ENCODE peak calls at places on chromosomes 7 and 10, in four cellular contexts. M is psoas muscle; V is CD8-positive, alpha-beta T cell; P is prostate gland. R is an unnamed sample.

GRCh38 chr10:48523820-48524758 is 80.8 kb downstream of the ARHGAP22 start:
- DNase-seq in V (no peak), P (no peak), M (no peak), R (no peak)

GRCh38 chr10:58089739-58090138 is 178.0 kb downstream of the IPMK start:
- DNase-seq in M (no peak), V (no peak), P (no peak), R (no peak)

GRCh38 chr10:31186225-31187010 is 132.6 kb upstream of the ZEB1 start:
- DNase-seq in P (no peak), M (no peak), V (no peak), R (no peak)

GRCh38 chr7:23062452-23062851 is 43.1 kb upstream of the KLHL7 start:
- DNase-seq in M (no peak), P (no peak), V (no peak), R (no peak)

GRCh38 chr10:79320785-79321493 is 26.3 kb upstream of the PPIF start:
- DNase-seq in P (no peak), M (no peak), V (no peak), R (no peak)

GRCh38 chr7:132191418-132191817 is 384.9 kb downstream of the PLXNA4 start:
- DNase-seq in V (no peak), P (peak), M (no peak), R (no peak)

GRCh38 chr7:15581352-15581951 is 19.6 kb upstream of the AGMO start:
- DNase-seq in M (no peak), P (no peak), V (no peak), R (no peak)

GRCh38 chr10:18362892-18363291 is 222.7 kb downstream of the CACNB2 start:
- DNase-seq in P (no peak), M (no peak), V (no peak), R (no peak)

GRCh38 chr7:53387515-53387914 is 352.1 kb downstream of the POM121L12 start:
- DNase-seq in V (no peak), P (no peak), M (no peak), R (no peak)

GRCh38 chr10:33524966-33525365 is 190.5 kb upstream of the NRP1 start:
- DNase-seq in V (no peak), M (no peak), P (no peak), R (no peak)

GRCh38 chr7:977326-978048 is 2.1 kb upstream of the COX19 start:
- DNase-seq in P (peak), M (no peak), V (no peak), R (peak)

GRCh38 chr10:122485670-122486069 is 24.3 kb downstream of the HTRA1 start:
- DNase-seq in M (no peak), P (no peak), V (no peak), R (peak)

GRCh38 chr7:73809454-73810090 is 21.2 kb upstream of the CLDN4 start:
- DNase-seq in P (no peak), M (no peak), V (no peak), R (no peak)

GRCh38 chr10:4407783-4408182 is 418.2 kb upstream of the AKR1E2 start:
- DNase-seq in M (no peak), P (no peak), V (no peak), R (no peak)

GRCh38 chr10:106980711-106981460 is 183.6 kb downstream of the SORCS1 start:
- DNase-seq in P (no peak), V (no peak), M (no peak), R (no peak)

GRCh38 chr10:69061305-69062161 is 26.4 kb upstream of the SRGN start:
- DNase-seq in P (no peak), M (peak), V (no peak), R (no peak)

GRCh38 chr7:155408657-155409586 is 49.0 kb upstream of the EN2 start:
- DNase-seq in V (no peak), M (no peak), P (no peak), R (no peak)

GRCh38 chr7:43077732-43078391 is 34.6 kb upstream of the HECW1 start:
- DNase-seq in P (no peak), V (no peak), M (no peak), R (no peak)

GRCh38 chr10:70747192-70747965 is 37.8 kb downstream of the TBATA start:
- DNase-seq in V (no peak), P (no peak), M (no peak), R (no peak)

GRCh38 chr7:105388373-105389089 is at the start of gene SRPK2:
- DNase-seq in P (peak), V (peak), M (peak), R (peak)

GRCh38 chr7:2645274-2645868 is 13.6 kb downstream of the TTYH3 start:
- DNase-seq in V (no peak), P (no peak), M (no peak), R (no peak)

GRCh38 chr10:18254086-18254485 is 113.9 kb downstream of the CACNB2 start:
- DNase-seq in V (no peak), M (no peak), P (no peak), R (no peak)

GRCh38 chr10:88932539-88933256 is 19.9 kb downstream of the ACTA2 start:
- DNase-seq in V (no peak), M (peak), P (peak), R (peak)

GRCh38 chr7:121530251-121531174 is 134.4 kb upstream of the FAM3C start:
- DNase-seq in V (peak), M (peak), P (no peak), R (no peak)

GRCh38 chr10:132687893-132688579 is 97.9 kb downstream of the NKX6-2 start:
- DNase-seq in V (no peak), P (no peak), M (peak), R (no peak)

GRCh38 chr7:23334482-23335056 is 35.4 kb downstream of the MALSU1 start:
- DNase-seq in V (no peak), M (peak), P (peak), R (no peak)

GRCh38 chr7:27095897-27096755 is at the start of gene HOXA1:
- DNase-seq in V (peak), M (peak), P (peak), R (no peak)

GRCh38 chr7:4809091-4809591 is 33.7 kb downstream of the AP5Z1 start:
- DNase-seq in M (no peak), V (no peak), P (no peak), R (peak)

GRCh38 chr7:156029460-156030007 is 217.3 kb upstream of the SHH start:
- DNase-seq in P (no peak), M (no peak), V (no peak), R (no peak)

GRCh38 chr10:52782554-52782953 is 10.0 kb upstream of the MBL2 start:
- DNase-seq in V (no peak), P (no peak), M (no peak), R (no peak)

GRCh38 chr7:55158541-55158940 is 139.7 kb downstream of the EGFR start:
- DNase-seq in M (no peak), V (no peak), P (no peak), R (no peak)

GRCh38 chr10:12975266-12975665 is 26.2 kb downstream of the CCDC3 start:
- DNase-seq in V (no peak), P (no peak), M (no peak), R (no peak)

GRCh38 chr7:28155019-28155660 is 25.5 kb downstream of the JAZF1 start:
- DNase-seq in V (no peak), P (no peak), M (no peak), R (no peak)

GRCh38 chr7:49081076-49081475 is 156.7 kb downstream of the CDC14C start:
- DNase-seq in M (no peak), P (no peak), V (no peak), R (no peak)

GRCh38 chr7:32506266-32507054 is 11.2 kb downstream of the AVL9 start:
- DNase-seq in M (no peak), P (no peak), V (no peak), R (no peak)

GRCh38 chr7:149714081-149714909 is 59.1 kb downstream of the ZNF467 start:
- DNase-seq in M (peak), V (peak), P (peak), R (peak)

GRCh38 chr10:126500185-126500584 is 111.9 kb upstream of the ADAM12 start:
- DNase-seq in M (no peak), P (no peak), V (no peak), R (no peak)
- H3K27ac ChIP-seq in M (no peak), P (no peak), V (no peak), R (no peak)

GRCh38 chr7:50690541-50691011 is 92.1 kb downstream of the GRB10 start:
- DNase-seq in P (no peak), M (no peak), V (no peak), R (no peak)
- H3K27ac ChIP-seq in P (no peak), M (no peak), V (no peak), R (peak)

GRCh38 chr10:62639139-62639538 is 165.4 kb upstream of the ADO start:
- DNase-seq in V (no peak), P (no peak), M (no peak), R (no peak)

GRCh38 chr10:62640386-62640785 is 164.1 kb upstream of the ADO start:
- DNase-seq in M (no peak), P (no peak), V (no peak), R (no peak)

GRCh38 chr10:62637249-62638061 is 167.1 kb upstream of the ADO start:
- DNase-seq in M (no peak), P (no peak), V (peak), R (no peak)

GRCh38 chr10:62636825-62637248 is 167.7 kb upstream of the ADO start:
- DNase-seq in P (no peak), M (no peak), V (no peak), R (no peak)

DNA sequence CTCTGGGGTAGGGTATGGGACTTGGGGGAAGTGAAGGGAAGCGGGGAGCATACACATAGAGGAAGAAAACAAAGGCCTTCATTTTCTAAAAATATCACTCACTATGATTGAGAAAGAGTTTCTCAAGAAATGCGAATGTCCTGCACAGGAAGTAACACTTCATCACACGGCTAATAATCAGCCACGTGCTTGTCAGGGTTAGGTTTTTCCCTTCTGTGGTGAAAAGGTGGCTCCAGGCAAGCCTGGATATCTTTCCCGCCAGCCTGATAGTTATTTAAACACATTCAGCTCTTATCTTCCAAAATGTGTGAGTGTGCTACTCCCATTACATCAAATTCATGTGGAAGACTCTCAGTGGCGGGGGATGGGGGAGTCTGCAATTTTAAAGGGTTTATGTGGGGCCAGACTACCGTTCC is 166.4 kb upstream of the ADO start:
- DNase-seq in V (no peak), P (no peak), M (no peak), R (no peak)
- H3K27ac ChIP-seq in V (peak), P (peak), M (no peak), R (no peak)

DNA sequence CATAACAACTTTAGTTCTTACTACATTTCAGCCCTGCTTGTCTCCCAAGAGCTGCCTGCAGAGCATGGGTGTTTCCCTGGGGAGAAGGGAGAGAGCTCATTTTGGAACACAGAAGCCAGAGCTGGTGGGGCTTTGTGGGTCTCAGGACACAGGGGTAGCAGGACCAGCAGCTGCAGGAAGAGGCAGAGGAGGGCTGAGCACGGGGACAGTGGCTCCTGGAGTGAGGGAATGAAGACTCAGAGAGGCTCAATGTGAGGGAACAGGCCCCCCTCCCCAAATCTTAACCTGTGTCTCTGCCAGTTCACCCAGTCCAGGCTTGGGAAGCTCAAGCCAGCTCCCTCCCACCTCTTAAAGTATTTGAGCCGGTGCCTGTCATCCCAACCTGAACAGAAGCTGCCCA is 50.0 kb downstream of the CHST3 start:
- DNase-seq in V (no peak), M (no peak), P (no peak), R (no peak)
- H3K27ac ChIP-seq in V (no peak), M (peak), P (no peak), R (peak)

GRCh38 chr10:113020425-113020753 is 70.3 kb downstream of the TCF7L2 start:
- DNase-seq in M (no peak), V (no peak), P (no peak), R (no peak)
- H3K27ac ChIP-seq in M (no peak), V (no peak), P (no peak), R (no peak)

DNA sequence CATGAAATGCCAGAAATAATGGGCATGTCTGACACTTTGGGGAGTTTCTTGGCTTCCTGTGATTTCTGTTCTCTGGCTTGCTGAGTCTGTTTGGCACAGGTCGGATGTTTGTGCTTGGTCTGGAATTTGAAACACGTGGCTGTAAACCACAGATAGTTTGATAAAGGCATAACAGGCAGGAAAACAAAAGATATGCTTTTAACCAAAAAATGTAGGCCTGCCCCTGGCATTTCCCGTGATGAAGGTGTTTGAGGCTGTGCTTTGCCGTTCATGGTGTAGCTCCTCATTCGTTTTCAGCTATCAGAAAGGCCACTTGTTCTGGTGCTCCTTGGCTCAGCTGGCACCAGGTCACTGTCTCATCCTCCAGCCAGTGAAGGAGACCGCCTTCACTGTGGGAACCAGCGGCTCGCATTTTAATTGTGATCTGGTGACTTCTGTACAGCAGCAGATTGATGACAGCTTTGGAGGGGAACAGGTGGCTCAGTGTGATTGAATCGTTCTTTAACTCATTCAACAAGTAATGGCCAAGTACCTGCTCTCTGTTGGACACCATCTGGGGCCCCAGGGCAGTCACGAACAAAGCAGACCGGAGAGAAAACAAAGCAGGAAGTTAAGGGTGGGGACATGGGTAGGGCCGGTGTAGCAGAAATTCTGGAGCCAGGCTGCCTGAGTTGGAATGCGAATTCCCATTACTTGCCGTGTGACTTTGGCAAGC is 111.5 kb downstream of the CCNY start:
- DNase-seq in M (no peak), V (no peak), P (peak), R (no peak)
- H3K27ac ChIP-seq in M (peak), V (peak), P (peak), R (peak)

GRCh38 chr10:43616697-43617370 is 10.6 kb downstream of the ZNF485 start:
- DNase-seq in P (no peak), V (no peak), M (no peak), R (no peak)
- H3K27ac ChIP-seq in P (no peak), V (no peak), M (no peak), R (no peak)

R was measured in substantia nigra.